ENCODE peak calls at places on chromosomes 5 and 9, in nine cellular contexts. X, I, L, E, F, P, J, T and C are unnamed samples.
A peak's percentile ranks its signal among the peaks of the same experiment; 100 is the strongest.

GRCh38 chr5:16574789-16575785 is 41.7 kb downstream of the RETREG1 start:
- DNase-seq in X (no peak), I (no peak), L (peak; percentile 26), E (peak; percentile 63), F (no peak), P (no peak), J (no peak), T (no peak), C (no peak)

GRCh38 chr9:132647355-132647754 is 22.4 kb downstream of the DDX31 start:
- DNase-seq in X (no peak), I (no peak), L (no peak), E (no peak), F (no peak), P (no peak), J (no peak), T (no peak), C (no peak)

GRCh38 chr5:68762201-68762600 is 331.6 kb upstream of the SLC30A5 start:
- DNase-seq in X (no peak), I (no peak), L (no peak), E (no peak), F (no peak), P (no peak), J (no peak), T (no peak), C (no peak)

GRCh38 chr5:65774346-65774745 is 52.3 kb downstream of the NLN start:
- DNase-seq in X (no peak), I (no peak), L (no peak), E (no peak), F (no peak), P (no peak), J (no peak), T (no peak), C (no peak)

GRCh38 chr9:137547687-137548543 is 2.3 kb downstream of the PNPLA7 start:
- DNase-seq in X (no peak), I (no peak), L (no peak), E (no peak), F (no peak), P (no peak), J (no peak), T (no peak), C (no peak)

GRCh38 chr5:1523793-1524480 is at the start of gene LPCAT1:
- DNase-seq in X (peak; percentile 70), I (peak; percentile 86), L (peak; percentile 67), E (peak; percentile 53), F (peak; percentile 83), P (peak; percentile 60), J (peak; percentile 83), T (peak; percentile 65), C (peak; percentile 91)

GRCh38 chr9:37415011-37415719 is 7.3 kb upstream of the GRHPR start:
- DNase-seq in X (peak; percentile 83), I (peak; percentile 84), L (peak; percentile 70), E (peak; percentile 33), F (peak; percentile 72), P (peak; percentile 43), J (no peak), T (peak; percentile 60), C (peak; percentile 85)

GRCh38 chr9:79671558-79671957 is 99.8 kb downstream of the TLE4 start:
- DNase-seq in X (no peak), I (no peak), L (no peak), E (no peak), F (no peak), P (no peak), J (no peak), T (no peak), C (no peak)

GRCh38 chr9:84054341-84055010 is 73.9 kb downstream of the RMI1 start:
- DNase-seq in X (no peak), I (no peak), L (no peak), E (no peak), F (no peak), P (no peak), J (no peak), T (no peak), C (peak; percentile 8)

GRCh38 chr5:139389701-139390638 is at the start of gene MZB1:
- DNase-seq in X (peak; percentile 74), I (no peak), L (no peak), E (no peak), F (no peak), P (no peak), J (peak; percentile 75), T (peak; percentile 37), C (no peak)

GRCh38 chr9:76785501-76785900 is 21.3 kb downstream of the PCA3 start:
- DNase-seq in X (no peak), I (no peak), L (no peak), E (no peak), F (no peak), P (no peak), J (no peak), T (no peak), C (no peak)

GRCh38 chr5:157912621-157913325 is 53.8 kb upstream of the CLINT1 start:
- DNase-seq in X (no peak), I (no peak), L (no peak), E (no peak), F (peak; percentile 82), P (peak; percentile 70), J (no peak), T (no peak), C (peak; percentile 99)

GRCh38 chr5:16486679-16487078 is 21.1 kb upstream of the ZNF622 start:
- DNase-seq in X (no peak), I (no peak), L (no peak), E (no peak), F (no peak), P (no peak), J (no peak), T (no peak), C (peak; percentile 88)

GRCh38 chr5:1441166-1441865 is 3.9 kb downstream of the SLC6A3 start:
- DNase-seq in X (no peak), I (no peak), L (no peak), E (no peak), F (no peak), P (no peak), J (no peak), T (no peak), C (no peak)

GRCh38 chr5:139600336-139600949 is 39.3 kb downstream of the UBE2D2 start:
- DNase-seq in X (no peak), I (no peak), L (no peak), E (no peak), F (no peak), P (no peak), J (no peak), T (no peak), C (no peak)

GRCh38 chr5:39283231-39283818 is 64.0 kb upstream of the FYB1 start:
- DNase-seq in X (peak; percentile 83), I (no peak), L (peak; percentile 46), E (peak; percentile 4), F (peak; percentile 75), P (no peak), J (peak; percentile 40), T (peak; percentile 35), C (peak; percentile 86)

GRCh38 chr5:147387109-147387508 is 122.8 kb downstream of the DPYSL3 start:
- DNase-seq in X (no peak), I (no peak), L (no peak), E (no peak), F (no peak), P (no peak), J (no peak), T (no peak), C (no peak)

GRCh38 chr9:106639873-106640568 is 222.9 kb upstream of the ZNF462 start:
- DNase-seq in X (no peak), I (no peak), L (no peak), E (no peak), F (no peak), P (no peak), J (no peak), T (no peak), C (no peak)

GRCh38 chr9:92726971-92727715 is 37.5 kb downstream of the BICD2 start:
- DNase-seq in X (no peak), I (no peak), L (no peak), E (no peak), F (no peak), P (peak; percentile 7), J (no peak), T (no peak), C (peak; percentile 7)

GRCh38 chr5:158384535-158385421 is 525.8 kb upstream of the CLINT1 start:
- DNase-seq in X (no peak), I (no peak), L (no peak), E (no peak), F (no peak), P (no peak), J (no peak), T (no peak), C (peak; percentile 55)

GRCh38 chr5:95841914-95842812 is 19.6 kb upstream of the GLRX start:
- DNase-seq in X (no peak), I (no peak), L (peak; percentile 98), E (no peak), F (no peak), P (no peak), J (no peak), T (no peak), C (peak; percentile 10)

GRCh38 chr5:33433303-33434255 is 7.2 kb upstream of the TARS1 start:
- DNase-seq in X (no peak), I (no peak), L (no peak), E (no peak), F (no peak), P (no peak), J (no peak), T (no peak), C (no peak)

GRCh38 chr5:169164481-169164925 is 136.4 kb downstream of the SLIT3 start:
- DNase-seq in X (no peak), I (no peak), L (no peak), E (peak; percentile 28), F (no peak), P (no peak), J (no peak), T (no peak), C (no peak)

GRCh38 chr5:10990626-10991025 is 229.6 kb upstream of the DAP start:
- DNase-seq in X (no peak), I (no peak), L (no peak), E (no peak), F (no peak), P (no peak), J (no peak), T (no peak), C (no peak)

GRCh38 chr5:151296478-151296830 is 7.1 kb downstream of the SLC36A3 start:
- DNase-seq in X (no peak), I (no peak), L (no peak), E (no peak), F (no peak), P (no peak), J (no peak), T (no peak), C (no peak)

GRCh38 chr5:54217826-54218503 is 92.4 kb downstream of the ARL15 start:
- DNase-seq in X (peak; percentile 27), I (no peak), L (peak; percentile 70), E (no peak), F (peak; percentile 84), P (peak; percentile 79), J (peak; percentile 9), T (no peak), C (peak; percentile 74)

GRCh38 chr5:7080501-7080900 is 315.4 kb upstream of the ADCY2 start:
- DNase-seq in X (no peak), I (no peak), L (no peak), E (no peak), F (no peak), P (no peak), J (no peak), T (no peak), C (no peak)

GRCh38 chr9:12680341-12680740 is 12.8 kb upstream of the TYRP1 start:
- DNase-seq in X (no peak), I (no peak), L (no peak), E (no peak), F (no peak), P (no peak), J (no peak), T (no peak), C (no peak)

GRCh38 chr9:129383005-129383414 is 204.9 kb upstream of the IER5L start:
- DNase-seq in X (no peak), I (no peak), L (no peak), E (no peak), F (peak; percentile 92), P (peak; percentile 87), J (no peak), T (no peak), C (peak; percentile 97)

GRCh38 chr5:93924628-93925027 is 183.2 kb upstream of the POU5F2 start:
- DNase-seq in X (no peak), I (no peak), L (no peak), E (no peak), F (no peak), P (no peak), J (no peak), T (no peak), C (no peak)

GRCh38 chr5:32542216-32543059 is 42.9 kb upstream of the SUB1 start:
- DNase-seq in X (peak; percentile 56), I (no peak), L (no peak), E (no peak), F (no peak), P (no peak), J (no peak), T (no peak), C (peak; percentile 4)